ENCODE peak calls at places on chromosomes 16 and 17, in four cellular contexts. One of them, this sample, is unnamed. For H3K4me1, the result is how much of the 10 kb centered on the place peaks cover.

GRCh38 chr16:72400257-72401078 is 228.5 kb upstream of the PMFBP1 start:
- DNase-seq in left lung: no peak
- DNase-seq in Panc1: peak
- DNase-seq in cardiac muscle cell: peak
- DNase-seq in this sample: peak

GRCh38 chr17:51119415-51120356 is 982 bp downstream of the SPAG9 start:
- DNase-seq in left lung: peak
- DNase-seq in Panc1: no peak
- DNase-seq in cardiac muscle cell: peak
- DNase-seq in this sample: peak

GRCh38 chr17:2949469-2950044 is 113.8 kb downstream of the OR1D5 start:
- DNase-seq in left lung: no peak
- DNase-seq in Panc1: peak
- DNase-seq in cardiac muscle cell: no peak
- DNase-seq in this sample: peak

GRCh38 chr17:49390548-49391324 is 23.9 kb downstream of the PHB1 start:
- DNase-seq in left lung: no peak
- DNase-seq in Panc1: no peak
- DNase-seq in cardiac muscle cell: no peak
- DNase-seq in this sample: no peak

GRCh38 chr17:1067282-1067956 is 70.5 kb downstream of the TIMM22 start:
- DNase-seq in left lung: peak
- DNase-seq in Panc1: no peak
- DNase-seq in cardiac muscle cell: no peak
- DNase-seq in this sample: no peak

GRCh38 chr16:30459456-30459855 is 13.1 kb upstream of the ITGAL start:
- DNase-seq in left lung: no peak
- DNase-seq in Panc1: no peak
- DNase-seq in cardiac muscle cell: no peak
- DNase-seq in this sample: no peak

GRCh38 chr17:75318211-75318610 is 29.0 kb upstream of the SLC25A19 start:
- DNase-seq in left lung: peak
- DNase-seq in Panc1: no peak
- DNase-seq in cardiac muscle cell: no peak
- DNase-seq in this sample: no peak

GRCh38 chr17:55601874-55602364 is 90.7 kb upstream of the SMIM36 start:
- DNase-seq in left lung: no peak
- DNase-seq in Panc1: peak
- DNase-seq in cardiac muscle cell: peak
- DNase-seq in this sample: no peak

GRCh38 chr17:81516439-81516838 is 3.8 kb upstream of the ACTG1 start:
- DNase-seq in left lung: peak
- DNase-seq in Panc1: no peak
- DNase-seq in cardiac muscle cell: peak
- DNase-seq in this sample: no peak

GRCh38 chr17:47872019-47872650 is 21.2 kb upstream of the SP6 start:
- DNase-seq in left lung: no peak
- DNase-seq in Panc1: no peak
- DNase-seq in cardiac muscle cell: no peak
- DNase-seq in this sample: no peak

GRCh38 chr16:30977502-30977901 is 7.5 kb upstream of the HSD3B7 start:
- DNase-seq in left lung: no peak
- DNase-seq in Panc1: no peak
- DNase-seq in cardiac muscle cell: no peak
- DNase-seq in this sample: no peak

GRCh38 chr17:64118452-64118979 is 11.4 kb downstream of the ERN1 start:
- DNase-seq in left lung: no peak
- DNase-seq in Panc1: no peak
- DNase-seq in cardiac muscle cell: peak
- DNase-seq in this sample: peak

GRCh38 chr16:27341549-27341948 is 27.8 kb downstream of the IL4R start:
- DNase-seq in left lung: no peak
- DNase-seq in Panc1: no peak
- DNase-seq in cardiac muscle cell: no peak
- DNase-seq in this sample: no peak

GRCh38 chr17:60155815-60156214 is 6.0 kb downstream of the CA4 start:
- DNase-seq in left lung: no peak
- DNase-seq in Panc1: no peak
- DNase-seq in cardiac muscle cell: no peak
- DNase-seq in this sample: no peak

GRCh38 chr17:77281904-77282367 is 141.2 kb downstream of the SEC14L1 start:
- DNase-seq in left lung: peak
- DNase-seq in Panc1: no peak
- DNase-seq in cardiac muscle cell: no peak
- DNase-seq in this sample: no peak

GRCh38 chr17:77356109-77356689 is 215.4 kb downstream of the SEC14L1 start:
- DNase-seq in left lung: no peak
- DNase-seq in Panc1: no peak
- DNase-seq in cardiac muscle cell: no peak
- DNase-seq in this sample: peak

GRCh38 chr16:56221995-56222394 is 30.7 kb downstream of the GNAO1 start:
- DNase-seq in left lung: no peak
- DNase-seq in Panc1: no peak
- DNase-seq in cardiac muscle cell: no peak
- DNase-seq in this sample: no peak

GRCh38 chr17:4782652-4783051 is 3.5 kb downstream of the VMO1 start:
- DNase-seq in left lung: peak
- DNase-seq in Panc1: no peak
- DNase-seq in cardiac muscle cell: no peak
- DNase-seq in this sample: no peak

GRCh38 chr17:81821603-81822311 is 11.3 kb downstream of the MCRIP1 start:
- DNase-seq in left lung: peak
- DNase-seq in Panc1: no peak
- DNase-seq in cardiac muscle cell: peak
- DNase-seq in this sample: peak

GRCh38 chr17:82860606-82861392 is 21.0 kb upstream of the ZNF750 start:
- DNase-seq in left lung: peak
- DNase-seq in Panc1: no peak
- DNase-seq in cardiac muscle cell: no peak
- DNase-seq in this sample: peak
- H3K27ac ChIP-seq in left lung: peak
- H3K27ac ChIP-seq in Panc1: no peak
- H3K27ac ChIP-seq in cardiac muscle cell: peak
- H3K27ac ChIP-seq in this sample: no peak

DNA sequence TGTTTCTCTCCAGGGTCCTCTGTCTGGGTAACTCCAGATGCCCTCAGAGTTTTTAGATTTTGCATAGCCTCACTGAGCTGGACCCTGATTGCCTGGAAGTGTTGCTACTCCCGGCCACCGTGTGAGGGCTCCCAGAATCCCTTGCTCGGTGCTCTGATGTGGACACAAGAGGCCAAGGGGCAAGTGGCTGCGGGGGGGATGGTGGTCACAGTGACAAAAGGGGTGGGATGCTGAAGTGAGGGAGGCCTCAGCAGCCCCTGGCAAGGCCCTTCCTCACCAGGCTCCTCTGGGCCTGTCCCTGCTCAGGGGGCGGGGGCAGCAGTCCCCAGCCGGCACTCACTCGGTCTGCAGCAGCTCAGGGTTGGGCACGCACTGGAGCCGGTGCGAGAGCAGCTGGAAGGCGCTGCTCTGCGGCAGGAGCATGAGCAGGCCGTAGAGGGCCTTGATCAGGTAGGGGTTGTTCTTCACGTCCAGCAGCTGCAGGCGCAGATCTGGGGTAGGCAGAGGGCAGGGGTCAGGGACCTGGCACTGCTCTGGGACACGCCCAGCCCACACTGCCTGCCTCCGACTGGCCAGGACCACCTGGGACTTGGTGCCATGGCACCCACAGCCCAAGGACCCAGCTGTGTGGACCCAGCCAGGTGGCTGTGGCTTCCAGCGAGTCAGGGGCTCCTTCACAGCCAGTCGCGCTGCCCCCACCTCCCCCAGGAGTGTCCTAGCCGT is 6.8 kb upstream of the MTSS2 start:
- DNase-seq in left lung: peak
- DNase-seq in Panc1: no peak
- DNase-seq in cardiac muscle cell: no peak
- DNase-seq in this sample: peak
- H3K4me1 ChIP-seq in left lung: half or more
- H3K4me1 ChIP-seq in Panc1: under half
- H3K4me1 ChIP-seq in cardiac muscle cell: half or more
- H3K4me1 ChIP-seq in this sample: under half

GRCh38 chr17:42563543-42563942 is 1.6 kb downstream of the COASY start:
- DNase-seq in left lung: no peak
- DNase-seq in Panc1: no peak
- DNase-seq in cardiac muscle cell: no peak
- DNase-seq in this sample: peak
- H3K4me3 ChIP-seq in left lung: no peak
- H3K4me3 ChIP-seq in Panc1: peak
- H3K4me3 ChIP-seq in cardiac muscle cell: peak
- H3K4me3 ChIP-seq in this sample: peak

GRCh38 chr17:73191443-73192218 is 1.2 kb upstream of the COG1 start:
- DNase-seq in left lung: no peak
- DNase-seq in Panc1: no peak
- DNase-seq in cardiac muscle cell: peak
- DNase-seq in this sample: peak
- H3K27ac ChIP-seq in left lung: peak
- H3K27ac ChIP-seq in Panc1: peak
- H3K27ac ChIP-seq in cardiac muscle cell: peak
- H3K27ac ChIP-seq in this sample: peak

GRCh38 chr17:17523001-17523713 is 27.0 kb upstream of the RASD1 start:
- DNase-seq in left lung: peak
- DNase-seq in Panc1: no peak
- DNase-seq in cardiac muscle cell: no peak
- DNase-seq in this sample: peak
- H3K4me1 ChIP-seq in left lung: under half
- H3K4me1 ChIP-seq in Panc1: under half
- H3K4me1 ChIP-seq in cardiac muscle cell: under half
- H3K4me1 ChIP-seq in this sample: under half

GRCh38 chr17:17208013-17208412 is 1.9 kb upstream of the PLD6 start:
- DNase-seq in left lung: peak
- DNase-seq in Panc1: no peak
- DNase-seq in cardiac muscle cell: no peak
- DNase-seq in this sample: no peak

GRCh38 chr17:17206149-17206912 is at the start of gene PLD6:
- DNase-seq in left lung: peak
- DNase-seq in Panc1: peak
- DNase-seq in cardiac muscle cell: no peak
- DNase-seq in this sample: peak

GRCh38 chr17:17204635-17205231 is 1.4 kb downstream of the PLD6 start:
- DNase-seq in left lung: peak
- DNase-seq in Panc1: no peak
- DNase-seq in cardiac muscle cell: no peak
- DNase-seq in this sample: no peak

GRCh38 chr17:17205368-17206148 is 575 bp downstream of the PLD6 start:
- DNase-seq in left lung: peak
- DNase-seq in Panc1: no peak
- DNase-seq in cardiac muscle cell: no peak
- DNase-seq in this sample: peak

DNA sequence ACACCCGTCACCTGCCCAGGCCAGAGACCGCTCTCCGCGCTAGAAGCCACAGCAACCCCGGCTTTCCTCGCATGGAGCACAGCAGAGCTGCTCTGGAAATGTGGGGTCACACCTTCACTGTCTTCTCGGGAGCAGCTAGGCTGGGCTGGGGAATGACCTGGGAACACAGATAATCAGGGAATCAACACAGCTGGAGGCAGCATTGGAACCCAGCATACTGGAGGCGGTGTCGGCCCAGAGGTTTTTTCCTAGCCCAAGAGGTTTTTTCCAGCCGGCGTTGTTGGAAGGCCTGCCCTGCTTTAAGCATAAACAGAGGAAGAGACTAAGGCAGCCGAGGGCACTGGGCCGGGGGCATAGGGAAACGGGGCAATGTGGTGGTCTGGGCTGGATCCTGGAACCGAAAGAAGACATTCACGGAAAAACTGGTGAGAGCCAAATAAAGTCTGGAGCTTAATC is 808 bp upstream of the PLD6 start:
- DNase-seq in left lung: peak
- DNase-seq in Panc1: no peak
- DNase-seq in cardiac muscle cell: no peak
- DNase-seq in this sample: peak
- H3K4me3 ChIP-seq in left lung: no peak
- H3K4me3 ChIP-seq in Panc1: peak
- H3K4me3 ChIP-seq in cardiac muscle cell: no peak
- H3K4me3 ChIP-seq in this sample: peak

GRCh38 chr17:7842950-7843535 is 9.0 kb downstream of the KDM6B start:
- DNase-seq in left lung: peak
- DNase-seq in Panc1: no peak
- DNase-seq in cardiac muscle cell: peak
- DNase-seq in this sample: peak

GRCh38 chr17:7841622-7842379 is 7.8 kb downstream of the KDM6B start:
- DNase-seq in left lung: peak
- DNase-seq in Panc1: no peak
- DNase-seq in cardiac muscle cell: peak
- DNase-seq in this sample: peak

GRCh38 chr17:7843536-7844291 is 9.7 kb downstream of the KDM6B start:
- DNase-seq in left lung: peak
- DNase-seq in Panc1: no peak
- DNase-seq in cardiac muscle cell: peak
- DNase-seq in this sample: peak

GRCh38 chr17:7841309-7841621 is 7.2 kb downstream of the KDM6B start:
- DNase-seq in left lung: no peak
- DNase-seq in Panc1: no peak
- DNase-seq in cardiac muscle cell: peak
- DNase-seq in this sample: no peak

GRCh38 chr17:7842380-7842949 is 8.4 kb downstream of the KDM6B start:
- DNase-seq in left lung: peak
- DNase-seq in Panc1: no peak
- DNase-seq in cardiac muscle cell: no peak
- DNase-seq in this sample: peak
- H3K27ac ChIP-seq in left lung: peak
- H3K27ac ChIP-seq in Panc1: peak
- H3K27ac ChIP-seq in cardiac muscle cell: peak
- H3K27ac ChIP-seq in this sample: peak

GRCh38 chr16:90019543-90020259 is 445 bp upstream of the DBNDD1 start:
- DNase-seq in left lung: peak
- DNase-seq in Panc1: no peak
- DNase-seq in cardiac muscle cell: peak
- DNase-seq in this sample: no peak
- H3K4me1 ChIP-seq in left lung: under half
- H3K4me1 ChIP-seq in Panc1: under half
- H3K4me1 ChIP-seq in cardiac muscle cell: under half
- H3K4me1 ChIP-seq in this sample: under half

This sample was measured in pancreas.